ENCODE peak calls at places on chromosomes 16 and 17, in nine cellular contexts. Y is suprapubic skin, U is SK-N-SH, P is GM23338, G is stomach, T is HCT116, C is GM12878, Z is HepG2, F is transverse colon. I is an unnamed sample.

GRCh38 chr17:82520041-82520910 is 744 bp downstream of the FOXK2 start:
- DNase-seq in Y (no peak), U (peak), P (no peak), G (no peak), T (no peak), C (no peak), Z (no peak), F (no peak), I (no peak)

GRCh38 chr17:40738553-40738952 is 16.6 kb downstream of the KRT25 start:
- DNase-seq in Y (no peak), U (no peak), P (no peak), G (no peak), T (no peak), C (no peak), Z (no peak), F (no peak), I (no peak)

GRCh38 chr17:48907713-48908046 is 527 bp upstream of the UBE2Z start:
- DNase-seq in Y (no peak), U (no peak), P (peak), G (no peak), T (no peak), C (no peak), Z (no peak), F (no peak), I (no peak)

GRCh38 chr17:14325618-14326167 is 24.8 kb downstream of the HS3ST3B1 start:
- DNase-seq in Y (no peak), U (no peak), P (no peak), G (no peak), T (no peak), C (no peak), Z (peak), F (no peak), I (no peak)

GRCh38 chr16:67942200-67942509 is 1.8 kb downstream of the LCAT start:
- DNase-seq in Y (no peak), U (peak), P (peak), G (no peak), T (no peak), C (no peak), Z (peak), F (no peak), I (peak)

GRCh38 chr17:15900871-15901270 is 44.1 kb upstream of the ADORA2B start:
- DNase-seq in Y (no peak), U (no peak), P (no peak), G (no peak), T (no peak), C (peak), Z (no peak), F (no peak), I (no peak)

GRCh38 chr17:1716912-1717695 is 6.9 kb upstream of the TLCD2 start:
- DNase-seq in Y (peak), U (peak), P (peak), G (peak), T (peak), C (peak), Z (peak), F (peak), I (peak)

GRCh38 chr16:81888520-81889394 is 109.7 kb downstream of the PLCG2 start:
- DNase-seq in Y (no peak), U (no peak), P (no peak), G (no peak), T (no peak), C (no peak), Z (peak), F (no peak), I (no peak)

GRCh38 chr16:89764711-89765201 is 43.4 kb downstream of the ZNF276 start:
- DNase-seq in Y (no peak), U (no peak), P (no peak), G (peak), T (no peak), C (peak), Z (no peak), F (peak), I (no peak)

GRCh38 chr17:67615011-67615561 is 102.7 kb upstream of the NOL11 start:
- DNase-seq in Y (no peak), U (no peak), P (peak), G (no peak), T (no peak), C (no peak), Z (no peak), F (no peak), I (peak)

GRCh38 chr17:79680381-79680780 is 50.4 kb upstream of the ENPP7 start:
- DNase-seq in Y (no peak), U (no peak), P (no peak), G (no peak), T (no peak), C (no peak), Z (no peak), F (no peak), I (no peak)

GRCh38 chr16:84356591-84357116 is 11.7 kb upstream of the ATP2C2 start:
- DNase-seq in Y (no peak), U (no peak), P (no peak), G (peak), T (no peak), C (no peak), Z (peak), F (peak), I (no peak)

GRCh38 chr16:12803203-12804093 is at the start of gene CPPED1:
- DNase-seq in Y (peak), U (peak), P (peak), G (peak), T (peak), C (peak), Z (peak), F (peak), I (peak)

GRCh38 chr17:40854175-40854814 is 12.7 kb downstream of the KRT12 start:
- DNase-seq in Y (no peak), U (no peak), P (no peak), G (no peak), T (peak), C (no peak), Z (peak), F (no peak), I (peak)

GRCh38 chr16:57679016-57679415 is 10.9 kb downstream of the ADGRG3 start:
- DNase-seq in Y (no peak), U (no peak), P (no peak), G (no peak), T (no peak), C (no peak), Z (no peak), F (no peak), I (no peak)

GRCh38 chr16:66959645-66960177 is 1.4 kb upstream of the CES3 start:
- DNase-seq in Y (no peak), U (no peak), P (no peak), G (no peak), T (no peak), C (no peak), Z (no peak), F (no peak), I (no peak)

GRCh38 chr16:194516-194915 is 14.3 kb downstream of the HBQ1 start:
- DNase-seq in Y (no peak), U (no peak), P (no peak), G (no peak), T (no peak), C (no peak), Z (no peak), F (no peak), I (no peak)

DNA sequence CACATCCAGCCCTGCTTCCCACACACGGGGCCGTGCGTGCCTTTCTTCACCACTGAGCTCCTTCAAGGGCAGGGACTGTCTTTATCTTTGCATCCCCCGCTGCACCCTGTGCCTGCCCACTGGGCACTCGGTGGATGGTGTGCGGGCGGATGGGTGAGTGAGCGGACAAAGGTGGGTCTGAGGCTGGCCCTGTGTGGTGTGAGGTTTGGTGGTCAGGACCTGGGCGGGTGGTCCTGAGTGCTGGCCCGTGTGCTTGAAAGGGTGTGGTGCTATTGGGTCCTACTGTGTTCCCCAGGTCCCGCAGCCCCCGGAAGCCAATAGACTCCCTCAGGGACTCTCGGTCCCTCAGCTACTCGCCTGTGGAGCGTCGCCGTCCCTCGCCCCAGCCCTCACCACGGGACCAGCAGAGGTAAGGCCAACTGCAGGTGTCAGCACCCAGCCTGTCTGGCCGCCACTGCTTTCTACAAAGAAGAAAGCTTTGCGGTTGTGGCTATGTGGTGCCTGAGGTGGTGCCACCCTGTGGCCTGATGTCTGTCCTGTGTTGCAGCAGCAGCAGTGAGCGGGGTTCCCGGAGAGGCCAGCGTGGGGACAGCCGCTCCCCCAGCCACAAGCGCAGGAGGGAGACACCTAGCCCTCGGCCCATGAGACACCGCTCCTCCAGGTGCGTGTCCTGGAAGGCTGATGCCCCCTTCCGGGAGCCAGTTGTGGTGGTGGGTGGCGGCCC is 6.9 kb downstream of the ELOB start:
- DNase-seq in Y (no peak), U (no peak), P (no peak), G (no peak), T (no peak), C (no peak), Z (no peak), F (no peak), I (no peak)
- TF ChIP-seq POLR2AphosphoS5 in Y (no peak), U (peak), P (no peak), G (no peak), T (peak), C (peak), Z (no peak), F (peak), I (no peak)

GRCh38 chr16:10465821-10466220 is 80.0 kb downstream of the ATF7IP2 start:
- DNase-seq in Y (no peak), U (no peak), P (no peak), G (no peak), T (no peak), C (no peak), Z (no peak), F (no peak), I (no peak)

GRCh38 chr16:10466861-10467260 is 81.0 kb downstream of the ATF7IP2 start:
- DNase-seq in Y (no peak), U (no peak), P (no peak), G (no peak), T (no peak), C (no peak), Z (no peak), F (no peak), I (no peak)

DNA sequence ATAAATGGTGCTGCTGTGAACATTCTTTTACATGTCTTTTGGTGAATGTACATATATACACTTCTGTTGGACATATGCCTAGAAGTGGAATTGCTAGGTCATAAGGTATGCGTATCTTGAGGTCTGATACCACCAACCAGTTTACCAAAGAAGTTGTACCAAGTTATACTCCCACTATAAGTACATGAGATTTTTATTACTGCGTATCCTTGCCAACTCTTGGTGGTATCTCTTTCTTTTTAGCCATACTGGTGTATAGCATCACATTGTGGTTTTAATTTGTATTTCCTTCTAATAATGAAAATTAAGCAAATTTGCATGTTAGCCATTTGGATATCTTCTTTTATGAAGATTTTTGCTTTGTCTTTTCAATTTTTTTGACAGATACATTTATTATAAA is 80.5 kb downstream of the ATF7IP2 start:
- DNase-seq in Y (no peak), U (no peak), P (no peak), G (no peak), T (no peak), C (no peak), Z (no peak), F (no peak), I (no peak)
- TF ChIP-seq POLR2AphosphoS5 in Y (no peak), U (no peak), P (no peak), G (no peak), T (no peak), C (no peak), Z (no peak), F (no peak), I (no peak)

DNA sequence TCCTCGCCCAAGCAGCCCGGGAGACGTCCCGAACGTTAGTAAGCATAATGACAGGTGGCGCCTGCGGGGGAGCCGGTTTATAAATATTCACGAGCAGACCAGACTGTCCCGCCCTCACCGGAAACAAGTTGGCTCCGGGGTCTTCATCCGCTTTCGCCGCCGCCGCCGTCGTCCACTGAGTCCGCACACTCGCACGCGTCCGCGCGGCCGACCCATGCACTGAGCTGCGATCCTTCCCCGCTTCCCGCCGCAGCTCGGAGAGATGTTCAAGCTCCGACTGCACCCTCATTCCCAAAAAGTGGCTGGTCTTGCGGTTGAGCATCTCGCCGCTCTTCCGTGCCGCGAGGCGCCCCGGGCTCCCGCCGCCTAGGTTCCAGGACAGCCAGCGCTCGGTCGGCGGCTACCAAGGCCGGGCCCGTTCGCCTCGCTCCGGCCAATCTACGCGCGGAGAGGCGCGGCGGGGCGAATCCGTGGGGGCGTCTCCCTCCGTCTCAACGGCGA is 385 bp downstream of the CFAP119 start:
- DNase-seq in Y (no peak), U (peak), P (peak), G (no peak), T (no peak), C (no peak), Z (no peak), F (peak), I (peak)
- TF ChIP-seq POLR2AphosphoS5 in Y (no peak), U (no peak), P (no peak), G (no peak), T (no peak), C (no peak), Z (no peak), F (no peak), I (peak)

DNA sequence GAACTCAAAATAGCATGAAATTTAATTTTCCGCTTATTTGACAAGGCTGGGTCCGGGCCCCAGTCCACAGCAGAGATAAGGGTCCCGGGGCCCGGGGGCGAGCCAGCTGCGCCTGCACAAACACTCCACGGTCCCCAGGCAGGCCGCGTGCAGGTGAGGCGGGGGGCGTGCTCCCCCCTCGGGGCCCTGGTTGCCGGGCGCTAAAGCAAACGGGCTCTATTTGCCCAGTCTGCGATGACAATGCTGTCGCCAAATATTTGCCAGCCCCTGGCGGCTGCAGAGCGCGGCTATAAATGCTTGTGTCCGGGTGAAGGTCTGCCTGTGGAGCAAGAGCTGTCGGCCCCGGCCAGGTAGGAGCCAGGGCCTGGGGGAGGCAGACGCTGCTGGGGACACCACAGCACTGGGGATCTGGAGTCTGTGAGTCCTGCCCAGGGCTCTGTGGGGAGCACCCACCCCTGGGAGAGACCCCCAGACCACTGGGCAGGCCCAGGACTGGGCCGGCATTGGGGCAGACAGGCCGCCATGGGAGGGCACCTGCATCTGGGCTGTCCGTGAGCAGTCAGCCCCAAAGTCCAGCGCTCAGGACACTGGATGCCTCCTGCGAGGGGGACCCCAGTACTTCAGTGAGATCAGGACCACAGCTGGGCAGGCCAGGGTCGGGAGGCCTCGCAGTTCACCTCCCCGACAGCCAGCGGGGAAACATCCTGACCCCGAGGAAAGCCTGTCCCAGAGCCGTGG is at the start of gene PERCC1:
- DNase-seq in Y (no peak), U (peak), P (no peak), G (peak), T (no peak), C (no peak), Z (peak), F (no peak), I (no peak)
- TF ChIP-seq POLR2AphosphoS5 in Y (no peak), U (no peak), P (no peak), G (peak), T (no peak), C (no peak), Z (no peak), F (no peak), I (no peak)

GRCh38 chr16:88499836-88500251 is 46.8 kb downstream of the ZFPM1 start:
- DNase-seq in Y (no peak), U (no peak), P (no peak), G (peak), T (no peak), C (no peak), Z (no peak), F (no peak), I (peak)
- TF ChIP-seq POLR2AphosphoS5 in Y (no peak), U (no peak), P (no peak), G (peak), T (no peak), C (no peak), Z (no peak), F (no peak), I (peak)

GRCh38 chr17:36481829-36482228 is 4.7 kb upstream of the ZNHIT3 start:
- DNase-seq in Y (no peak), U (no peak), P (no peak), G (no peak), T (no peak), C (no peak), Z (no peak), F (no peak), I (no peak)
- TF ChIP-seq POLR2AphosphoS5 in Y (no peak), U (no peak), P (no peak), G (no peak), T (no peak), C (no peak), Z (no peak), F (no peak), I (no peak)

GRCh38 chr17:44917456-44917855 is 2.2 kb upstream of the GFAP start:
- DNase-seq in Y (no peak), U (no peak), P (no peak), G (no peak), T (no peak), C (no peak), Z (no peak), F (no peak), I (no peak)
- TF ChIP-seq POLR2AphosphoS5 in Y (no peak), U (no peak), P (no peak), G (no peak), T (no peak), C (no peak), Z (no peak), F (no peak), I (no peak)

GRCh38 chr17:75493476-75494129 is 21.7 kb downstream of the CASKIN2 start:
- DNase-seq in Y (no peak), U (no peak), P (no peak), G (no peak), T (no peak), C (no peak), Z (no peak), F (no peak), I (no peak)
- TF ChIP-seq POLR2AphosphoS5 in Y (no peak), U (no peak), P (no peak), G (no peak), T (no peak), C (no peak), Z (no peak), F (no peak), I (no peak)